ENCODE peak calls at places on chromosome 20, in seven cellular contexts. F is HepG2, W is HCT116, B is GM12878, M is SK-N-SH, O is H1, C is K562. J is an unnamed sample.

GRCh38 chr20:34516874-34517542 is 786 bp downstream of the DYNLRB1 start:
- DNase-seq in F (no peak), W (no peak), B (no peak), M (peak), O (no peak), C (no peak), J (no peak)

GRCh38 chr20:4444404-4444803 is 277.3 kb upstream of the PRND start:
- DNase-seq in F (no peak), W (no peak), B (no peak), M (no peak), O (no peak), C (no peak), J (no peak)

GRCh38 chr20:59835448-59836395 is 97.7 kb downstream of the SYCP2 start:
- DNase-seq in F (no peak), W (no peak), B (no peak), M (peak), O (no peak), C (no peak), J (no peak)

GRCh38 chr20:41030536-41031242 is 2.1 kb downstream of the TOP1 start:
- DNase-seq in F (peak), W (no peak), B (no peak), M (no peak), O (no peak), C (no peak), J (no peak)

GRCh38 chr20:37833172-37833915 is 69.6 kb upstream of the VSTM2L start:
- DNase-seq in F (no peak), W (no peak), B (no peak), M (no peak), O (no peak), C (no peak), J (no peak)

GRCh38 chr20:55200317-55200716 is 724.9 kb downstream of the DOK5 start:
- DNase-seq in F (no peak), W (no peak), B (no peak), M (no peak), O (no peak), C (no peak), J (no peak)

GRCh38 chr20:45894797-45895196 is 3.7 kb downstream of the CTSA start:
- DNase-seq in F (no peak), W (no peak), B (no peak), M (no peak), O (no peak), C (no peak), J (no peak)

GRCh38 chr20:20743511-20744169 is 31.2 kb upstream of the RALGAPA2 start:
- DNase-seq in F (peak), W (no peak), B (no peak), M (no peak), O (no peak), C (no peak), J (no peak)

GRCh38 chr20:53050338-53050737 is 78.2 kb downstream of the TSHZ2 start:
- DNase-seq in F (no peak), W (no peak), B (no peak), M (no peak), O (no peak), C (no peak), J (no peak)

GRCh38 chr20:45118028-45118427 is 3.1 kb upstream of the WFDC5 start:
- DNase-seq in F (no peak), W (no peak), B (no peak), M (no peak), O (no peak), C (peak), J (no peak)

GRCh38 chr20:36105731-36106226 is 48.8 kb upstream of the EPB41L1 start:
- DNase-seq in F (no peak), W (no peak), B (no peak), M (no peak), O (no peak), C (no peak), J (no peak)

GRCh38 chr20:32674362-32674789 is 635 bp upstream of the C20orf203 start:
- DNase-seq in F (peak), W (peak), B (no peak), M (peak), O (no peak), C (peak), J (peak)

GRCh38 chr20:63163596-63164560 is 52.1 kb downstream of the YTHDF1 start:
- DNase-seq in F (no peak), W (no peak), B (no peak), M (no peak), O (no peak), C (no peak), J (no peak)

GRCh38 chr20:34904202-34904621 is 27.8 kb downstream of the ACSS2 start:
- DNase-seq in F (no peak), W (no peak), B (no peak), M (no peak), O (no peak), C (peak), J (no peak)

GRCh38 chr20:62977613-62978558 is 25.4 kb downstream of the SLC17A9 start:
- DNase-seq in F (no peak), W (peak), B (peak), M (peak), O (no peak), C (peak), J (no peak)

GRCh38 chr20:56925696-56926101 is 296.6 kb downstream of the TFAP2C start:
- DNase-seq in F (no peak), W (no peak), B (no peak), M (no peak), O (no peak), C (no peak), J (no peak)

GRCh38 chr20:34108616-34109174 is 3.3 kb downstream of the EIF2S2 start:
- DNase-seq in F (no peak), W (no peak), B (no peak), M (no peak), O (no peak), C (no peak), J (no peak)

GRCh38 chr20:37288091-37288490 is 1.4 kb upstream of the MANBAL start:
- DNase-seq in F (no peak), W (no peak), B (no peak), M (no peak), O (no peak), C (no peak), J (no peak)

GRCh38 chr20:32390999-32391398 is 32.9 kb downstream of the ASXL1 start:
- DNase-seq in F (no peak), W (no peak), B (no peak), M (no peak), O (no peak), C (no peak), J (peak)

GRCh38 chr20:14337400-14338171 is at the start of gene FLRT3:
- DNase-seq in F (peak), W (peak), B (peak), M (peak), O (peak), C (no peak), J (peak)

GRCh38 chr20:5870462-5871021 is 79.8 kb downstream of the TRMT6 start:
- DNase-seq in F (no peak), W (no peak), B (no peak), M (no peak), O (no peak), C (no peak), J (no peak)
- TF ChIP-seq JUND in F (no peak), W (no peak), B (no peak), M (no peak), O (no peak), C (no peak), J (no peak)

GRCh38 chr20:38862226-38862625 is 56.7 kb downstream of the PPP1R16B start:
- DNase-seq in F (no peak), W (no peak), B (no peak), M (no peak), O (no peak), C (no peak), J (no peak)

GRCh38 chr20:38861071-38861401 is 55.5 kb downstream of the PPP1R16B start:
- DNase-seq in F (no peak), W (no peak), B (no peak), M (no peak), O (no peak), C (no peak), J (no peak)

GRCh38 chr20:38857703-38858102 is 52.2 kb downstream of the PPP1R16B start:
- DNase-seq in F (no peak), W (no peak), B (no peak), M (no peak), O (no peak), C (no peak), J (no peak)

GRCh38 chr20:38856570-38856969 is 51.1 kb downstream of the PPP1R16B start:
- DNase-seq in F (no peak), W (no peak), B (no peak), M (no peak), O (no peak), C (no peak), J (no peak)

DNA sequence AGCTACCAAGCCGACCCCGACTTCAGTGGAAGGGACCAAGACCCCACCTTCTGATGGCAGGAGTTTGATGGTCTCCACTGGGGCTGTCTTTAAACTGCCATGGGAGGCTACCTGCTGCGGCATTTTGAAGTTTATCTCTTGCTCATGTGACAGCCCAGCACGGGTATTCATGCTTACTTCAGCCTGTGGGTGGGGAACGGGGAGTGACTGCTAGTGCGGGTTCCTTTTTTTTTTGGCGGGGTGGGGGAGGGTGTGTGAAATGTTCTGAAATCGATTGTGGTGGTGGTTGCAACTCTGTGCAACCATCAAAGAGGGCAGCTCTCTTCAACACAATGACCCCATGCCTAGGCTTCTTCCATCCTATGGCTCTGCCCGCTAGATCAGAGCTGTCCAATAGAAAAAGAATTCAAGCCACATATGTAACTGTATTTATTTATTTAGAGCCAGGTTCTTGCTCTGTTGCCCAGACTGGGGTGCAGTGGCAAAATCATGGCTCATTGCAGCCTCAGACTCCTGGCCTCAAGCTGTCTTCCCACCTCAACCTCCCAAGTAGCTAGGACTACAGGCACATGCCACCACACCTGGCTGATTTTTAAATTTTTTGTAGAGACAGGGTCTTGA is 53.7 kb downstream of the PPP1R16B start:
- DNase-seq in F (no peak), W (no peak), B (no peak), M (no peak), O (no peak), C (peak), J (no peak)
- TF ChIP-seq JUND in F (no peak), W (no peak), B (no peak), M (no peak), O (no peak), C (peak), J (no peak)

DNA sequence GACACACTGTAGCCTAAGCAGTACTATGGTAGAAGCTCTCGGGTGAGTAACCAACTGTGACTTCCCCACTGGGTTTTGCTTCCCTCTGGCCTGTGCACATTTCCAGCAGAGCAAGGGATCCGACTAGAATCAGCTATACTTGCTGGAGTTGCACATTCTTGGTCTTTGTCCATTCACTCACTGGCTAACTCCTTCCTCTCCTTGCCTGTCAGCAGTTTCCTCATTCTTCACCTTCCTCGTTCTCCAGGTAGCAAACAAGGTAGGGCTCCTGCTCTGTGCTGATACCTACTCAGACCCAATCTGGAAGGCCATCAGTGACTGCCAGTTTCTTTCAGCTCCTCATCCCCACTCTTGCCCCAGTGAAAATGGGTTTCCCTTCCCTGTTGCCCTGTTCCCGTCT is 184.3 kb downstream of the PLCB4 start:
- DNase-seq in F (no peak), W (no peak), B (no peak), M (no peak), O (no peak), C (no peak), J (peak)
- TF ChIP-seq JUND in F (no peak), W (no peak), B (no peak), M (no peak), O (no peak), C (no peak), J (no peak)

GRCh38 chr20:51403465-51404220 is 138.9 kb downstream of the NFATC2 start:
- DNase-seq in F (no peak), W (no peak), B (no peak), M (no peak), O (no peak), C (no peak), J (peak)
- TF ChIP-seq JUND in F (no peak), W (no peak), B (no peak), M (no peak), O (no peak), C (no peak), J (no peak)

GRCh38 chr20:58149412-58150091 is 78.9 kb downstream of the ANKRD60 start:
- DNase-seq in F (no peak), W (no peak), B (no peak), M (no peak), O (no peak), C (no peak), J (no peak)
- TF ChIP-seq JUND in F (no peak), W (no peak), B (no peak), M (no peak), O (no peak), C (no peak), J (no peak)